ENCODE peak calls at places on chromosome 22, in nine cellular contexts. One of them, this sample, is unnamed.

GRCh38 chr22:37063436-37064420 is 12.2 kb downstream of the KCTD17 start:
- DNase-seq in dorsolateral prefrontal cortex: no peak
- DNase-seq in fibroblast of lung: no peak
- DNase-seq in occipital lobe: no peak
- DNase-seq in adrenal gland: no peak
- DNase-seq in SW 1271: no peak
- DNase-seq in amniotic stem cell: no peak
- DNase-seq in HFFc6: no peak
- DNase-seq in HS-5: no peak
- DNase-seq in this sample: peak

GRCh38 chr22:33756508-33756949 is 163.7 kb downstream of the LARGE1 start:
- DNase-seq in dorsolateral prefrontal cortex: no peak
- DNase-seq in fibroblast of lung: no peak
- DNase-seq in occipital lobe: no peak
- DNase-seq in adrenal gland: no peak
- DNase-seq in SW 1271: no peak
- DNase-seq in amniotic stem cell: no peak
- DNase-seq in HFFc6: no peak
- DNase-seq in HS-5: no peak
- DNase-seq in this sample: no peak

GRCh38 chr22:42091446-42091764 is 833 bp upstream of the NDUFA6 start:
- DNase-seq in dorsolateral prefrontal cortex: no peak
- DNase-seq in fibroblast of lung: no peak
- DNase-seq in occipital lobe: no peak
- DNase-seq in adrenal gland: no peak
- DNase-seq in SW 1271: no peak
- DNase-seq in amniotic stem cell: no peak
- DNase-seq in HFFc6: no peak
- DNase-seq in HS-5: no peak
- DNase-seq in this sample: no peak

GRCh38 chr22:44100411-44100810 is 76.3 kb downstream of the PARVB start:
- DNase-seq in dorsolateral prefrontal cortex: no peak
- DNase-seq in fibroblast of lung: no peak
- DNase-seq in occipital lobe: no peak
- DNase-seq in adrenal gland: no peak
- DNase-seq in SW 1271: no peak
- DNase-seq in amniotic stem cell: no peak
- DNase-seq in HFFc6: no peak
- DNase-seq in HS-5: no peak
- DNase-seq in this sample: no peak

GRCh38 chr22:29306175-29306829 is at the start of gene GAS2L1:
- DNase-seq in dorsolateral prefrontal cortex: peak
- DNase-seq in fibroblast of lung: peak
- DNase-seq in occipital lobe: peak
- DNase-seq in adrenal gland: peak
- DNase-seq in SW 1271: peak
- DNase-seq in amniotic stem cell: peak
- DNase-seq in HFFc6: peak
- DNase-seq in HS-5: peak
- DNase-seq in this sample: peak

GRCh38 chr22:46319319-46319718 is 16.2 kb upstream of the TRMU start:
- DNase-seq in dorsolateral prefrontal cortex: no peak
- DNase-seq in fibroblast of lung: no peak
- DNase-seq in occipital lobe: no peak
- DNase-seq in adrenal gland: no peak
- DNase-seq in SW 1271: no peak
- DNase-seq in amniotic stem cell: no peak
- DNase-seq in HFFc6: no peak
- DNase-seq in HS-5: no peak
- DNase-seq in this sample: no peak

GRCh38 chr22:49735411-49736311 is 92.0 kb downstream of the BRD1 start:
- DNase-seq in dorsolateral prefrontal cortex: peak
- DNase-seq in fibroblast of lung: peak
- DNase-seq in occipital lobe: no peak
- DNase-seq in adrenal gland: peak
- DNase-seq in SW 1271: no peak
- DNase-seq in amniotic stem cell: no peak
- DNase-seq in HFFc6: no peak
- DNase-seq in HS-5: no peak
- DNase-seq in this sample: no peak

GRCh38 chr22:17583151-17583550 is 19.9 kb downstream of the SLC25A18 start:
- DNase-seq in dorsolateral prefrontal cortex: no peak
- DNase-seq in fibroblast of lung: no peak
- DNase-seq in occipital lobe: no peak
- DNase-seq in adrenal gland: no peak
- DNase-seq in SW 1271: no peak
- DNase-seq in amniotic stem cell: no peak
- DNase-seq in HFFc6: no peak
- DNase-seq in HS-5: no peak
- DNase-seq in this sample: no peak

GRCh38 chr22:25475554-25476022 is 88.9 kb upstream of the GRK3 start:
- DNase-seq in dorsolateral prefrontal cortex: no peak
- DNase-seq in fibroblast of lung: peak
- DNase-seq in occipital lobe: no peak
- DNase-seq in adrenal gland: peak
- DNase-seq in SW 1271: no peak
- DNase-seq in amniotic stem cell: no peak
- DNase-seq in HFFc6: no peak
- DNase-seq in HS-5: no peak
- DNase-seq in this sample: peak

GRCh38 chr22:20128902-20129746 is 2.5 kb upstream of the ZDHHC8 start:
- DNase-seq in dorsolateral prefrontal cortex: no peak
- DNase-seq in fibroblast of lung: no peak
- DNase-seq in occipital lobe: no peak
- DNase-seq in adrenal gland: peak
- DNase-seq in SW 1271: no peak
- DNase-seq in amniotic stem cell: no peak
- DNase-seq in HFFc6: peak
- DNase-seq in HS-5: no peak
- DNase-seq in this sample: peak

GRCh38 chr22:19962246-19962908 is 20.8 kb upstream of the TXNRD2 start:
- DNase-seq in dorsolateral prefrontal cortex: peak
- DNase-seq in fibroblast of lung: peak
- DNase-seq in occipital lobe: peak
- DNase-seq in adrenal gland: peak
- DNase-seq in SW 1271: peak
- DNase-seq in amniotic stem cell: peak
- DNase-seq in HFFc6: peak
- DNase-seq in HS-5: no peak
- DNase-seq in this sample: peak

GRCh38 chr22:44192098-44192810 is 11.5 kb downstream of the PARVG start:
- DNase-seq in dorsolateral prefrontal cortex: peak
- DNase-seq in fibroblast of lung: no peak
- DNase-seq in occipital lobe: no peak
- DNase-seq in adrenal gland: no peak
- DNase-seq in SW 1271: no peak
- DNase-seq in amniotic stem cell: no peak
- DNase-seq in HFFc6: no peak
- DNase-seq in HS-5: no peak
- DNase-seq in this sample: no peak

GRCh38 chr22:41028841-41029240 is 63.6 kb upstream of the EP300 start:
- DNase-seq in dorsolateral prefrontal cortex: no peak
- DNase-seq in fibroblast of lung: peak
- DNase-seq in occipital lobe: no peak
- DNase-seq in adrenal gland: no peak
- DNase-seq in SW 1271: no peak
- DNase-seq in amniotic stem cell: peak
- DNase-seq in HFFc6: peak
- DNase-seq in HS-5: peak
- DNase-seq in this sample: peak